ENCODE peak calls at places on chromosomes 11 and 22, in seven cellular contexts. J is CD8-positive, alpha-beta T cell; M is Peyer's patch; R is stomach; L is brain microvascular endothelial cell; S is AG09309; K is osteoblast. V is an unnamed sample.

GRCh38 chr11:79762271-79762935 is 321.6 kb upstream of the TENM4 start:
- DNase-seq in J (no peak), M (no peak), R (no peak), L (peak; percentile 4), S (no peak), K (no peak), V (no peak)

GRCh38 chr22:38657248-38657909 is 941 bp downstream of the CBY1 start:
- DNase-seq in J (peak; percentile 36), M (peak; percentile 62), R (no peak), L (peak; percentile 14), S (no peak), K (peak; percentile 56), V (peak; percentile 12)

GRCh38 chr22:42324991-42325710 is 54.7 kb upstream of the TCF20 start:
- DNase-seq in J (no peak), M (no peak), R (peak; percentile 31), L (no peak), S (no peak), K (no peak), V (no peak)

GRCh38 chr11:121472310-121472709 is 19.5 kb upstream of the SORL1-AS1 start:
- DNase-seq in J (no peak), M (no peak), R (no peak), L (no peak), S (no peak), K (no peak), V (no peak)

GRCh38 chr22:31742682-31743081 is 7.2 kb downstream of the PRR14L start:
- DNase-seq in J (no peak), M (no peak), R (no peak), L (no peak), S (no peak), K (no peak), V (no peak)

GRCh38 chr11:34898474-34898873 is 17.7 kb downstream of the APIP start:
- DNase-seq in J (no peak), M (no peak), R (no peak), L (no peak), S (no peak), K (no peak), V (no peak)

GRCh38 chr11:120231963-120232362 is 8.0 kb upstream of the POU2F3 start:
- DNase-seq in J (no peak), M (no peak), R (no peak), L (no peak), S (no peak), K (no peak), V (no peak)

GRCh38 chr11:64745523-64746328 is 1.8 kb upstream of the RASGRP2 start:
- DNase-seq in J (peak; percentile 83), M (peak; percentile 83), R (peak; percentile 58), L (peak; percentile 47), S (no peak), K (peak; percentile 98), V (peak; percentile 56)

GRCh38 chr22:34038801-34039200 is 118.5 kb upstream of the LARGE1 start:
- DNase-seq in J (no peak), M (no peak), R (no peak), L (no peak), S (no peak), K (no peak), V (no peak)

GRCh38 chr22:49685686-49686085 is 142.0 kb downstream of the BRD1 start:
- DNase-seq in J (no peak), M (no peak), R (no peak), L (no peak), S (no peak), K (no peak), V (no peak)

GRCh38 chr11:74749127-74749964 is 697 bp downstream of the RNF169 start:
- DNase-seq in J (peak; percentile 43), M (peak; percentile 47), R (peak; percentile 54), L (peak; percentile 14), S (no peak), K (peak; percentile 96), V (peak; percentile 43)

GRCh38 chr11:15841898-15842297 is 514.4 kb downstream of the SOX6 start:
- DNase-seq in J (no peak), M (no peak), R (no peak), L (no peak), S (no peak), K (no peak), V (no peak)

GRCh38 chr11:74319139-74319538 is 7.7 kb upstream of the P4HA3 start:
- DNase-seq in J (no peak), M (no peak), R (no peak), L (peak; percentile 87), S (peak; percentile 90), K (peak; percentile 92), V (peak; percentile 94)

GRCh38 chr22:30890689-30891442 is 77.7 kb downstream of the MORC2 start:
- DNase-seq in J (peak; percentile 16), M (peak; percentile 18), R (peak; percentile 57), L (peak; percentile 23), S (no peak), K (peak; percentile 94), V (peak; percentile 17)

GRCh38 chr11:13337986-13338436 is 60.4 kb downstream of the BMAL1 start:
- DNase-seq in J (no peak), M (no peak), R (no peak), L (peak; percentile 66), S (peak; percentile 21), K (peak; percentile 80), V (peak; percentile 79)

GRCh38 chr11:129312741-129313587 is 62.7 kb upstream of the BARX2 start:
- DNase-seq in J (no peak), M (no peak), R (no peak), L (peak; percentile 24), S (no peak), K (no peak), V (no peak)

GRCh38 chr11:116829525-116830183 is at the start of gene APOC3:
- DNase-seq in J (no peak), M (no peak), R (no peak), L (no peak), S (no peak), K (peak; percentile 94), V (no peak)

GRCh38 chr11:95547186-95547585 is 242.4 kb downstream of the FAM76B start:
- DNase-seq in J (no peak), M (no peak), R (no peak), L (no peak), S (no peak), K (no peak), V (no peak)

GRCh38 chr11:115958089-115959000 is 454.1 kb upstream of the CADM1 start:
- DNase-seq in J (no peak), M (no peak), R (no peak), L (no peak), S (no peak), K (peak; percentile 87), V (no peak)

GRCh38 chr11:69947772-69948255 is 128.6 kb upstream of the FGF3 start:
- DNase-seq in J (no peak), M (no peak), R (no peak), L (no peak), S (no peak), K (peak; percentile 58), V (no peak)

GRCh38 chr11:108289699-108290098 is 66.8 kb downstream of the ATM start:
- DNase-seq in J (no peak), M (peak; percentile 61), R (no peak), L (no peak), S (no peak), K (no peak), V (no peak)

GRCh38 chr22:19773470-19774040 is 13.0 kb downstream of the TBX1 start:
- DNase-seq in J (no peak), M (no peak), R (no peak), L (no peak), S (no peak), K (peak; percentile 68), V (no peak)

GRCh38 chr11:43145653-43146052 is 166.1 kb upstream of the API5 start:
- DNase-seq in J (no peak), M (no peak), R (no peak), L (no peak), S (no peak), K (no peak), V (no peak)

GRCh38 chr11:11841121-11841604 is 609 bp upstream of the USP47 start:
- DNase-seq in J (no peak), M (peak; percentile 44), R (peak; percentile 33), L (no peak), S (no peak), K (peak; percentile 61), V (peak; percentile 48)

GRCh38 chr11:118251858-118252652 is at the start of gene MPZL3:
- DNase-seq in J (peak; percentile 85), M (peak; percentile 91), R (peak; percentile 93), L (peak; percentile 47), S (no peak), K (no peak), V (peak; percentile 77)

GRCh38 chr11:34792814-34793241 is 123.4 kb downstream of the APIP start:
- DNase-seq in J (no peak), M (no peak), R (peak; percentile 70), L (no peak), S (no peak), K (no peak), V (no peak)

GRCh38 chr11:128481135-128481534 is 106.2 kb downstream of the ETS1 start:
- DNase-seq in J (no peak), M (no peak), R (no peak), L (no peak), S (peak; percentile 92), K (no peak), V (peak; percentile 85)

GRCh38 chr11:69938206-69938605 is 119.0 kb upstream of the FGF3 start:
- DNase-seq in J (no peak), M (no peak), R (no peak), L (no peak), S (no peak), K (no peak), V (no peak)

GRCh38 chr11:19395050-19395449 is 154.3 kb upstream of the E2F8 start:
- DNase-seq in J (no peak), M (no peak), R (no peak), L (no peak), S (no peak), K (no peak), V (no peak)

DNA sequence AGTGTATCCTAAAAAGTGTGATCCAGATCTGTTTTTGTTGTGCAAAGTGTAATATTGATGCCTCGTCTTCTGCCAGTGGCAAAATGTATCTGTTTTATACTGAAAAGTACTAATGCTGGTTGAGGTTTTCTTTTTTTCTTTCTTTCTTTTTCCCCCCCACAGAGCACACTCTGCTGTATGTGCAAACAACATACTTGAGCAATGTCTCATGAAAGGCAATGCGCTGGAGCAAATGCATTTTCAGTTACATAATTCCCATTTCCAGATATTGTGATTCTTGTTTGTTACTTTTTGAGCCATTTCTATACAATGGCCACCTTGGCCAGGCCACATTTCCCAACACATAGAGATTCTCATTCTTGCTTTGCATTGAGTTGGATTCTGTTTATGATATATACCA is 64.1 kb downstream of the SLC36A4 start:
- DNase-seq in J (no peak), M (no peak), R (no peak), L (peak; percentile 39), S (peak; percentile 8), K (no peak), V (peak; percentile 69)
- TF ChIP-seq CTCF in J (no peak), M (no peak), R (no peak), L (no peak), S (no peak), K (no peak), V (no peak)

GRCh38 chr11:68214173-68215086 is 1.3 kb upstream of the KMT5B start:
- DNase-seq in J (no peak), M (no peak), R (no peak), L (peak; percentile 3), S (no peak), K (peak; percentile 74), V (no peak)
- H3K4me3 ChIP-seq in J (peak overlapping the region; percentile 89), M (peak overlapping the region; percentile 81), R (peak overlapping the region; percentile 89), L (peak overlapping the region; percentile 83), S (peak overlapping the region; percentile 59), K (peak overlapping the region; percentile 82), V (peak overlapping the region; percentile 82)

GRCh38 chr11:66068923-66069714 is 953 bp upstream of the PACS1 start:
- DNase-seq in J (peak; percentile 43), M (peak; percentile 65), R (peak; percentile 58), L (peak; percentile 48), S (peak; percentile 53), K (peak; percentile 95), V (peak; percentile 44)
- TF ChIP-seq CTCF in J (no peak), M (peak; percentile 1), R (no peak), L (peak; percentile 43), S (peak; percentile 19), K (peak; percentile 48), V (peak; percentile 21)

GRCh38 chr11:1531418-1531817 is 40.7 kb downstream of the DUSP8 start:
- DNase-seq in J (no peak), M (no peak), R (no peak), L (no peak), S (no peak), K (no peak), V (no peak)
- H3K4me3 ChIP-seq in J (no peak overlapping the region), M (no peak overlapping the region), R (no peak overlapping the region), L (no peak overlapping the region), S (no peak overlapping the region), K (no peak overlapping the region), V (no peak overlapping the region)